ENCODE peak calls at places on chromosomes 5 and 9, in five cellular contexts. One of them, this sample, is unnamed.

GRCh38 chr5:72457491-72457890 is 49.7 kb downstream of the ZNF366 start:
- DNase-seq in SK-N-SH: no peak
- DNase-seq in K562: no peak
- DNase-seq in HCT116: no peak
- DNase-seq in GM12878: no peak
- DNase-seq in this sample: no peak

GRCh38 chr5:58378613-58379385 is 81.1 kb downstream of the PLK2 start:
- DNase-seq in SK-N-SH: no peak
- DNase-seq in K562: no peak
- DNase-seq in HCT116: no peak
- DNase-seq in GM12878: no peak
- DNase-seq in this sample: no peak

GRCh38 chr5:107514305-107514704 is 156.4 kb downstream of the EFNA5 start:
- DNase-seq in HCT116: no peak
- DNase-seq in K562: no peak
- DNase-seq in GM12878: no peak
- DNase-seq in SK-N-SH: no peak
- DNase-seq in this sample: no peak

GRCh38 chr9:70486127-70486526 is 71.7 kb upstream of the KLF9 start:
- DNase-seq in HCT116: no peak
- DNase-seq in GM12878: no peak
- DNase-seq in SK-N-SH: no peak
- DNase-seq in K562: no peak
- DNase-seq in this sample: no peak

GRCh38 chr5:102755691-102756371 is 726 bp downstream of the PAM start:
- DNase-seq in K562: peak
- DNase-seq in HCT116: peak
- DNase-seq in GM12878: peak
- DNase-seq in SK-N-SH: peak
- DNase-seq in this sample: peak

GRCh38 chr9:124308606-124309310 is 51.0 kb downstream of the NEK6 start:
- DNase-seq in HCT116: no peak
- DNase-seq in K562: no peak
- DNase-seq in SK-N-SH: no peak
- DNase-seq in GM12878: no peak
- DNase-seq in this sample: no peak

GRCh38 chr9:34651876-34652602 is at the start of gene IL11RA:
- DNase-seq in SK-N-SH: no peak
- DNase-seq in HCT116: peak
- DNase-seq in GM12878: no peak
- DNase-seq in K562: peak
- DNase-seq in this sample: peak

GRCh38 chr5:113176734-113177133 is 200.1 kb downstream of the DCP2 start:
- DNase-seq in SK-N-SH: no peak
- DNase-seq in HCT116: no peak
- DNase-seq in GM12878: no peak
- DNase-seq in K562: no peak
- DNase-seq in this sample: no peak

GRCh38 chr9:120735009-120735408 is 20.7 kb upstream of the MEGF9 start:
- DNase-seq in K562: no peak
- DNase-seq in HCT116: no peak
- DNase-seq in SK-N-SH: no peak
- DNase-seq in GM12878: no peak
- DNase-seq in this sample: no peak

GRCh38 chr5:134552301-134552700 is 26.8 kb downstream of the JADE2 start:
- DNase-seq in SK-N-SH: no peak
- DNase-seq in K562: no peak
- DNase-seq in HCT116: no peak
- DNase-seq in GM12878: no peak
- DNase-seq in this sample: peak

GRCh38 chr5:180111273-180111695 is 39.7 kb upstream of the RNF130 start:
- DNase-seq in HCT116: no peak
- DNase-seq in K562: no peak
- DNase-seq in GM12878: no peak
- DNase-seq in SK-N-SH: no peak
- DNase-seq in this sample: no peak

GRCh38 chr5:154287136-154287535 is 96.6 kb downstream of the GALNT10 start:
- DNase-seq in GM12878: no peak
- DNase-seq in HCT116: no peak
- DNase-seq in K562: no peak
- DNase-seq in SK-N-SH: no peak
- DNase-seq in this sample: peak

GRCh38 chr5:57887851-57888621 is 405.4 kb upstream of the ACTBL2 start:
- DNase-seq in SK-N-SH: peak
- DNase-seq in GM12878: no peak
- DNase-seq in HCT116: peak
- DNase-seq in K562: peak
- DNase-seq in this sample: peak

GRCh38 chr9:5389109-5389732 is 48.5 kb downstream of the PLGRKT start:
- DNase-seq in K562: no peak
- DNase-seq in GM12878: peak
- DNase-seq in HCT116: no peak
- DNase-seq in SK-N-SH: no peak
- DNase-seq in this sample: no peak

GRCh38 chr5:158246661-158247060 is 387.7 kb upstream of the CLINT1 start:
- DNase-seq in HCT116: no peak
- DNase-seq in SK-N-SH: no peak
- DNase-seq in GM12878: no peak
- DNase-seq in K562: no peak
- DNase-seq in this sample: no peak

GRCh38 chr5:173472784-173473278 is 143.6 kb downstream of the BOD1 start:
- DNase-seq in GM12878: no peak
- DNase-seq in SK-N-SH: no peak
- DNase-seq in K562: no peak
- DNase-seq in HCT116: no peak
- DNase-seq in this sample: peak

GRCh38 chr5:173474881-173475287 is 141.6 kb downstream of the BOD1 start:
- DNase-seq in HCT116: no peak
- DNase-seq in K562: no peak
- DNase-seq in GM12878: no peak
- DNase-seq in SK-N-SH: no peak
- DNase-seq in this sample: peak

GRCh38 chr5:173468821-173469251 is 140.6 kb upstream of the STC2 start:
- DNase-seq in K562: no peak
- DNase-seq in HCT116: no peak
- DNase-seq in SK-N-SH: no peak
- DNase-seq in GM12878: no peak
- DNase-seq in this sample: no peak

GRCh38 chr5:173473293-173473692 is 143.2 kb downstream of the BOD1 start:
- DNase-seq in SK-N-SH: no peak
- DNase-seq in K562: no peak
- DNase-seq in GM12878: no peak
- DNase-seq in HCT116: no peak
- DNase-seq in this sample: peak

DNA sequence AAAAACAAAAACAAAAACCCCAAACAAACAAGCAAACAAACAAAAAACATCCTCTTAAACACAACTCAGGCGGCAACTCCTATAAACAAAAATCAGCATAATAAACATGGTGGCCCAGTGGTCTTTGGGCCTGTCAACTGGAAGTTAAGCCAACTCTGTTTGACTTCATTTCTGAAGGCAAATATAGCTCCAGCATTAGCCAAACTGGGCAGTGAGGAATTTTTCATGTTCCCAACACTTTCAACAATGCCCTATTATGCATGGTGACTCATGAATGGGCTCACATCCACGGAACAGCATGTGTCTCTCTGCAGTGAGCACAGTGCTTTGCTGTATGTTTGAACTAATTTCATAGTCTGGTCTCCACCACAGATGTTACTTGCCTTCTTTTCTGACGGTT is 143.9 kb upstream of the STC2 start:
- DNase-seq in K562: no peak
- DNase-seq in HCT116: peak
- DNase-seq in SK-N-SH: no peak
- DNase-seq in GM12878: no peak
- DNase-seq in this sample: peak
- TF ChIP-seq JUND in K562: no peak
- TF ChIP-seq JUND in HCT116: peak
- TF ChIP-seq JUND in SK-N-SH: peak
- TF ChIP-seq JUND in GM12878: no peak
- TF ChIP-seq JUND in this sample: no peak

GRCh38 chr9:127449332-127449966 is 1.8 kb downstream of the RPL12 start:
- DNase-seq in K562: no peak
- DNase-seq in SK-N-SH: no peak
- DNase-seq in GM12878: no peak
- DNase-seq in HCT116: no peak
- DNase-seq in this sample: peak

GRCh38 chr9:127450170-127450830 is 906 bp downstream of the RPL12 start:
- DNase-seq in SK-N-SH: no peak
- DNase-seq in K562: no peak
- DNase-seq in HCT116: no peak
- DNase-seq in GM12878: no peak
- DNase-seq in this sample: no peak

GRCh38 chr9:127450831-127451680 is at the start of the genes LRSAM1 and RPL12:
- DNase-seq in SK-N-SH: peak
- DNase-seq in HCT116: peak
- DNase-seq in K562: peak
- DNase-seq in GM12878: peak
- DNase-seq in this sample: peak

GRCh38 chr9:127452481-127453092 is 1.3 kb downstream of the LRSAM1 start:
- DNase-seq in HCT116: no peak
- DNase-seq in SK-N-SH: peak
- DNase-seq in GM12878: no peak
- DNase-seq in K562: no peak
- DNase-seq in this sample: peak

DNA sequence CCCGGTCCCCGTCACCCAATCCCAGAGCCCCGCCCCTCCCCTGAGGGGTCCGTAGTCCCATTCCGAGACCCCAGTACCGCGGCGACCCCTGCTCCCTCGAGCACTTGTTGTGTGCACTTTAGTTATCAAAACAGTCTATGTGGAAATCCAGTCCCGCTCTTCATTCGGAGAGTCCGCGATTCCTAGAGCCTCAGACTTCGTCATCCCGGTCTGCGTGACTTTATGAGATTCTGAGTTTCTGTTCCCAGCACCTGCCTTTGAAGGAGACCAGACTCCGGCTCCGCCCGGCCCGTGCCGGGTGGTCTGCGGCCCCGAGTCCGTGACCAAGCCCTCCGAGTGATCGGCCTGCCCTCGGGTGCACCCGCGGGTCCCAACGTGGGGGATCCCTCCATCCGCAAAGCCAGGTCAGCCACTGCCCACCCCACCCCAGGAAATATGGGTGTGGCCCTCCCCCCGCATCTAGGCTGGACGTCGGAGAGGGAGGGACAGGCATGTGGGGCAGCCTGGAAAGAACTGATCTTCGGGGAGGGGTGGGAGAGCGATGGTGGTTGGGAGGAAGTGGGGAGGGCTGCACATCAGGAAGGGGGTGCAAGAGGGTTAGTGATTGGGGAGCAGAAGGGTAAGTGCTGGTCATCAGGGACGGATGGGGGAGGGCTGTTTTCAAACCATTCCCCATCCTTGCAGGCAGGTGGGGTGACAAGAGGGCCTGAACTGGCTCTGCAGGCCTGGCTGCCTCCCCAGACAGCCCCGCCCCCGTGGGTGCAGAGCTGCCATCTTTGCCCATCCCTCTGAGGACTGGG is 571 bp downstream of the LRSAM1 start:
- DNase-seq in GM12878: peak
- DNase-seq in HCT116: no peak
- DNase-seq in SK-N-SH: peak
- DNase-seq in K562: peak
- DNase-seq in this sample: peak
- TF ChIP-seq JUND in GM12878: no peak
- TF ChIP-seq JUND in HCT116: no peak
- TF ChIP-seq JUND in SK-N-SH: no peak
- TF ChIP-seq JUND in K562: no peak
- TF ChIP-seq JUND in this sample: no peak

DNA sequence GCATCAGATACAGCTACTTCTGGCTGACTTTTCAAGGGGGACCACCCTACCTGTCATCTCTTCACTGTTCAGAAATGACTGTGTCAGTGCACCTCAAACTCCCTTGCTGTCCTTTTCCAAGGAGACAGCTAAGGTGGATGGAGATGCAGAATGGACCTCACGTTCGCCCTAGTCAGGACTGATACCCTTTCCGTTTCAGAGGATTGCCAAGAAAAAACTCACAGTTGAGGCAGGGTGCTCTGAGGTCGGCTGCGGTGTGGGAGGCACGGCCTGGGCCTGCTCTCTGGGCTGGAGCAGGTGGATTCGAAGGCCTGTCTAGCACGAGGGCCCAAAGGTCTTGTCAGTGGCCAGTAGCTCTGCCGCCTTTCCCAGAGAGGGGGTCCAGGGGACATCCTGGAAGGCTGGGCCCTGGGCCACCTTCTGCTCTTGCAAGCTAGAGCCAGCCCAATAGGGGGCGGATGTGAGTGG is 2.2 kb upstream of the MSMP start:
- DNase-seq in K562: no peak
- DNase-seq in HCT116: peak
- DNase-seq in SK-N-SH: no peak
- DNase-seq in GM12878: no peak
- DNase-seq in this sample: no peak
- TF ChIP-seq JUND in K562: no peak
- TF ChIP-seq JUND in HCT116: no peak
- TF ChIP-seq JUND in SK-N-SH: no peak
- TF ChIP-seq JUND in GM12878: no peak
- TF ChIP-seq JUND in this sample: no peak

DNA sequence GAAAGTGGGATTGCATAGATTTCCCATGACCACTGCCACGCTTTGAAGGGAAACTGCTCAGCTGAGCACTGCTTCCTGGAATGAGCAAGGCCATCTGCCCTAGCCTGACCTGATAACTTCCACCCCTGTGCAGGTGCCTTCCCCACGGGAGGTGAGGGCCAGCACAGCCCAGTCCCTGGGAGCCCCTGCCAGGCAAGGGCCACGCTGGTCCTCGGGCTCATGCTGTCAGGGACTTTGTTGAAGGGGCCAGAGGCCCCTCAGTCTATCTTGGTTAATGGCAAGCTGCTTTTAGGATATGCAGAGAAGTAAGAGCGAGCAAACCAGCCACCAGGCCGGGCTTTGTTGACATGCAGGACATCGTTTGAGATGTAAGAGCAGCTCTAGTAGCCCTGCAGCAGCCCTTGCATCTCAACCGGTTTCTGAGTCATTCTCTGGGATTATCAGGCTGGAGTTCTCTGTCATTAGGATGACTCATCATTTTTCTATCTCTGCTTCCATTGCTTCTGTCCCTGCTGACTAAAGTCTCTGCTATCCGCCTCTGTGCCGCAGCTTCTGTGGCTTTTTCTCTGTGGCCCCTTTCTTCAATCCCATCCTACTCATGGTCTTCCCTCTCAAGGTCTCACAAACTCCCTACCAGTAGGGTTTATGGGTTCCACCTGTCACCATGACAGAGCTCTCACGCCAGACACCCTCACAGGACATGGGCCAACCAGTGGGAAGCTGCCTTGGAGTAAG is 30.6 kb upstream of the IQGAP2 start:
- DNase-seq in GM12878: no peak
- DNase-seq in SK-N-SH: peak
- DNase-seq in HCT116: peak
- DNase-seq in K562: peak
- DNase-seq in this sample: no peak
- TF ChIP-seq JUND in GM12878: no peak
- TF ChIP-seq JUND in SK-N-SH: peak
- TF ChIP-seq JUND in HCT116: peak
- TF ChIP-seq JUND in K562: peak
- TF ChIP-seq JUND in this sample: no peak

GRCh38 chr5:151670074-151670686 is 16.5 kb downstream of the SPARC start:
- DNase-seq in GM12878: no peak
- DNase-seq in SK-N-SH: peak
- DNase-seq in K562: no peak
- DNase-seq in HCT116: no peak
- DNase-seq in this sample: no peak
- TF ChIP-seq JUND in GM12878: no peak
- TF ChIP-seq JUND in SK-N-SH: no peak
- TF ChIP-seq JUND in K562: no peak
- TF ChIP-seq JUND in HCT116: no peak
- TF ChIP-seq JUND in this sample: no peak